ENCODE peak calls at places on chromosomes 1 and 21, in seven cellular contexts. One of them, this sample, is unnamed. For H3K36me3, the result is how much of the 10 kb centered on the place peaks cover.

GRCh38 chr1:23868848-23869450 is 859 bp upstream of the FUCA1 start:
- DNase-seq in ovary: no peak
- DNase-seq in mammary epithelial cell: no peak
- DNase-seq in upper lobe of right lung: no peak
- DNase-seq in heart left ventricle: no peak
- DNase-seq in bronchial epithelial cell: no peak
- DNase-seq in kidney: no peak
- DNase-seq in this sample: no peak

GRCh38 chr1:102550729-102551384 is 554.1 kb upstream of the OLFM3 start:
- DNase-seq in upper lobe of right lung: no peak
- DNase-seq in ovary: no peak
- DNase-seq in bronchial epithelial cell: peak
- DNase-seq in heart left ventricle: no peak
- DNase-seq in kidney: no peak
- DNase-seq in mammary epithelial cell: peak
- DNase-seq in this sample: peak

GRCh38 chr1:18972531-18972930 is 16.1 kb upstream of the IFFO2 start:
- DNase-seq in bronchial epithelial cell: no peak
- DNase-seq in heart left ventricle: no peak
- DNase-seq in upper lobe of right lung: no peak
- DNase-seq in ovary: no peak
- DNase-seq in kidney: no peak
- DNase-seq in mammary epithelial cell: peak
- DNase-seq in this sample: peak

GRCh38 chr1:228781161-228781771 is 46.0 kb downstream of the RHOU start:
- DNase-seq in mammary epithelial cell: no peak
- DNase-seq in upper lobe of right lung: no peak
- DNase-seq in kidney: no peak
- DNase-seq in heart left ventricle: no peak
- DNase-seq in bronchial epithelial cell: no peak
- DNase-seq in ovary: no peak
- DNase-seq in this sample: peak

GRCh38 chr21:41283211-41283818 is 33.3 kb upstream of the FAM3B start:
- DNase-seq in heart left ventricle: peak
- DNase-seq in mammary epithelial cell: peak
- DNase-seq in upper lobe of right lung: no peak
- DNase-seq in bronchial epithelial cell: peak
- DNase-seq in kidney: no peak
- DNase-seq in ovary: no peak
- DNase-seq in this sample: peak

GRCh38 chr1:202160377-202160940 is at the start of gene PTPN7:
- DNase-seq in ovary: no peak
- DNase-seq in upper lobe of right lung: peak
- DNase-seq in heart left ventricle: no peak
- DNase-seq in bronchial epithelial cell: peak
- DNase-seq in mammary epithelial cell: no peak
- DNase-seq in kidney: no peak
- DNase-seq in this sample: no peak

GRCh38 chr1:206930210-206930798 is 8.6 kb upstream of the FCMR start:
- DNase-seq in kidney: no peak
- DNase-seq in upper lobe of right lung: no peak
- DNase-seq in mammary epithelial cell: peak
- DNase-seq in bronchial epithelial cell: peak
- DNase-seq in heart left ventricle: no peak
- DNase-seq in ovary: no peak
- DNase-seq in this sample: no peak

GRCh38 chr1:64019818-64020217 is 183.6 kb upstream of the UBE2U start:
- DNase-seq in mammary epithelial cell: peak
- DNase-seq in bronchial epithelial cell: no peak
- DNase-seq in upper lobe of right lung: no peak
- DNase-seq in kidney: no peak
- DNase-seq in ovary: no peak
- DNase-seq in heart left ventricle: no peak
- DNase-seq in this sample: peak

GRCh38 chr1:228842094-228842775 is 107.0 kb downstream of the RHOU start:
- DNase-seq in mammary epithelial cell: peak
- DNase-seq in heart left ventricle: no peak
- DNase-seq in kidney: peak
- DNase-seq in upper lobe of right lung: no peak
- DNase-seq in ovary: peak
- DNase-seq in bronchial epithelial cell: peak
- DNase-seq in this sample: peak

GRCh38 chr1:204188959-204189639 is 7.2 kb downstream of the KISS1 start:
- DNase-seq in bronchial epithelial cell: no peak
- DNase-seq in mammary epithelial cell: no peak
- DNase-seq in kidney: no peak
- DNase-seq in ovary: peak
- DNase-seq in upper lobe of right lung: no peak
- DNase-seq in heart left ventricle: no peak
- DNase-seq in this sample: no peak

GRCh38 chr1:59116920-59117542 is 179.9 kb upstream of the FGGY start:
- DNase-seq in ovary: no peak
- DNase-seq in heart left ventricle: no peak
- DNase-seq in bronchial epithelial cell: peak
- DNase-seq in upper lobe of right lung: no peak
- DNase-seq in mammary epithelial cell: no peak
- DNase-seq in kidney: no peak
- DNase-seq in this sample: peak

GRCh38 chr21:28159396-28159795 is 833.3 kb downstream of the LTN1 start:
- DNase-seq in kidney: no peak
- DNase-seq in ovary: no peak
- DNase-seq in upper lobe of right lung: no peak
- DNase-seq in heart left ventricle: no peak
- DNase-seq in bronchial epithelial cell: no peak
- DNase-seq in mammary epithelial cell: no peak
- DNase-seq in this sample: no peak
- H3K36me3 ChIP-seq in kidney: under half
- H3K36me3 ChIP-seq in ovary: under half
- H3K36me3 ChIP-seq in upper lobe of right lung: under half
- H3K36me3 ChIP-seq in heart left ventricle: under half
- H3K36me3 ChIP-seq in bronchial epithelial cell: under half
- H3K36me3 ChIP-seq in mammary epithelial cell: under half
- H3K36me3 ChIP-seq in this sample: under half

GRCh38 chr1:100597784-100598183 is 59.8 kb downstream of the GPR88 start:
- DNase-seq in heart left ventricle: no peak
- DNase-seq in bronchial epithelial cell: no peak
- DNase-seq in upper lobe of right lung: no peak
- DNase-seq in ovary: no peak
- DNase-seq in mammary epithelial cell: no peak
- DNase-seq in kidney: no peak
- DNase-seq in this sample: peak
- H3K36me3 ChIP-seq in heart left ventricle: under half
- H3K36me3 ChIP-seq in bronchial epithelial cell: under half
- H3K36me3 ChIP-seq in upper lobe of right lung: under half
- H3K36me3 ChIP-seq in ovary: under half
- H3K36me3 ChIP-seq in mammary epithelial cell: under half
- H3K36me3 ChIP-seq in kidney: under half
- H3K36me3 ChIP-seq in this sample: under half

GRCh38 chr1:25576459-25577150 is 33.2 kb downstream of the LDLRAP1 start:
- DNase-seq in mammary epithelial cell: no peak
- DNase-seq in ovary: no peak
- DNase-seq in bronchial epithelial cell: no peak
- DNase-seq in upper lobe of right lung: no peak
- DNase-seq in heart left ventricle: no peak
- DNase-seq in kidney: peak
- DNase-seq in this sample: no peak

GRCh38 chr1:25579947-25580309 is 36.5 kb downstream of the LDLRAP1 start:
- DNase-seq in upper lobe of right lung: no peak
- DNase-seq in heart left ventricle: no peak
- DNase-seq in mammary epithelial cell: no peak
- DNase-seq in bronchial epithelial cell: no peak
- DNase-seq in ovary: no peak
- DNase-seq in kidney: peak
- DNase-seq in this sample: no peak

GRCh38 chr1:25579241-25579946 is 36.0 kb downstream of the LDLRAP1 start:
- DNase-seq in upper lobe of right lung: no peak
- DNase-seq in ovary: no peak
- DNase-seq in kidney: peak
- DNase-seq in mammary epithelial cell: no peak
- DNase-seq in bronchial epithelial cell: no peak
- DNase-seq in heart left ventricle: no peak
- DNase-seq in this sample: no peak

GRCh38 chr1:25575191-25575590 is 31.8 kb downstream of the LDLRAP1 start:
- DNase-seq in kidney: no peak
- DNase-seq in mammary epithelial cell: no peak
- DNase-seq in ovary: no peak
- DNase-seq in upper lobe of right lung: no peak
- DNase-seq in heart left ventricle: no peak
- DNase-seq in bronchial epithelial cell: peak
- DNase-seq in this sample: no peak

DNA sequence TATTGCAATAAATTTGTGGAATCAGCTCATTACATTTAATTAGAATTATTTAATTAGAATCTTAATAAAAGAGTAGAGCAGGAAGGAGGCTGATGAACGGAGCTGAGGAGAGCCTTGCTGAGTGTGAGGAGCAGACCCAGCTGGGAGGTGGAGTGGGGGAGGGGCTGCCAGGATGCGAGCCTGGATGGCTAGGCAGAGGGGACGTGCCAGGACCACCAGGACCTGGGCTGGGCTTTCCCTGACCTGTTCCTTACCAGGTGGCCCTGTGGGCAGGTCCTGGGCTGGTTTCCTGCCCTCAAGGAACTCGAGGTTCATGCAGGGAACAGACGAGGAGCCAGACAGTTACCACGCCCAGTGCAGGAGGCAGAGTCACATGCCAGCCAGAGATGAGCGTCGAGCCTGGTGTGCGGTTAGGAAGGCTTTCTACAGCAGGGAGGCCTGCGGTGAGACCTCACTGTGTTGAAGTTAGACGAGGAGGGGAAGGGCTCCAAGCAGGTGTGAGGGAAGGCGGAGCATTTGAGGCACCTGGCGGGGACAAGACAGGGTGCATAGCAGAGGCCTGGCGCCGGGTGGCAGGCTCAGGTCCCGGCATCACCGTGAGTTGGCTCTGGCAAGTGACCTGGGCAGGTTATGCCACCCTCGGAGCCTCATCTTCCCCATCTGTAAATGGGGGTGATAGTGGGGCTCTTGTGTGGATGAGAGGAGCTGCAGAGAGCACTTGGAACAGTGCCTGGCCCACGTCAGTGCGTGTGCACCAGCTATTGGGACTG is 33.9 kb downstream of the LDLRAP1 start:
- DNase-seq in bronchial epithelial cell: no peak
- DNase-seq in upper lobe of right lung: no peak
- DNase-seq in mammary epithelial cell: no peak
- DNase-seq in ovary: no peak
- DNase-seq in kidney: peak
- DNase-seq in heart left ventricle: no peak
- DNase-seq in this sample: no peak
- H3K36me3 ChIP-seq in bronchial epithelial cell: under half
- H3K36me3 ChIP-seq in upper lobe of right lung: under half
- H3K36me3 ChIP-seq in mammary epithelial cell: under half
- H3K36me3 ChIP-seq in ovary: under half
- H3K36me3 ChIP-seq in kidney: under half
- H3K36me3 ChIP-seq in heart left ventricle: under half
- H3K36me3 ChIP-seq in this sample: under half

GRCh38 chr1:55081905-55082296 is 42.6 kb downstream of the PCSK9 start:
- DNase-seq in bronchial epithelial cell: no peak
- DNase-seq in heart left ventricle: no peak
- DNase-seq in ovary: no peak
- DNase-seq in mammary epithelial cell: no peak
- DNase-seq in upper lobe of right lung: no peak
- DNase-seq in kidney: no peak
- DNase-seq in this sample: no peak
- H3K36me3 ChIP-seq in bronchial epithelial cell: under half
- H3K36me3 ChIP-seq in heart left ventricle: under half
- H3K36me3 ChIP-seq in ovary: under half
- H3K36me3 ChIP-seq in mammary epithelial cell: half or more
- H3K36me3 ChIP-seq in upper lobe of right lung: half or more
- H3K36me3 ChIP-seq in kidney: half or more
- H3K36me3 ChIP-seq in this sample: half or more

DNA sequence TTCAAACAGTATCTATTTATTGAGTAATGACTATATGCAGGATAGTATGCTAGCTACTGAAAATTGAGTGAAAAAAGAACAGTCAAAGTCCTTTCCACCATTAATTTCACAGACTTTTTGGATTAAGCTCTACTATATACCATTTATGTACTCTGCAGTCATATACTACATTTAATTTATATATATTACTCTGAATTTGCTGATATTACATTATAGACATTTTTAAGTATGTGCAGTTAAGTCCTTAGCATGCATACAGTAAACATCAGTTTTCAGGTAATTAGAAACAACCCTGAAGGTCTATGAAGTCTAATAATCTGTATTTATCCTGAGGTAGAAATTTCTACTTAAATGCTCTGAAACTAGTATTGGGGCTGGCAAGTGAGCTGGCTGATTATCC is 18.6 kb downstream of the TRMT1L start:
- DNase-seq in bronchial epithelial cell: no peak
- DNase-seq in upper lobe of right lung: no peak
- DNase-seq in ovary: no peak
- DNase-seq in heart left ventricle: no peak
- DNase-seq in kidney: no peak
- DNase-seq in mammary epithelial cell: no peak
- DNase-seq in this sample: no peak
- H3K36me3 ChIP-seq in bronchial epithelial cell: under half
- H3K36me3 ChIP-seq in upper lobe of right lung: half or more
- H3K36me3 ChIP-seq in ovary: under half
- H3K36me3 ChIP-seq in heart left ventricle: under half
- H3K36me3 ChIP-seq in kidney: under half
- H3K36me3 ChIP-seq in mammary epithelial cell: under half
- H3K36me3 ChIP-seq in this sample: under half

DNA sequence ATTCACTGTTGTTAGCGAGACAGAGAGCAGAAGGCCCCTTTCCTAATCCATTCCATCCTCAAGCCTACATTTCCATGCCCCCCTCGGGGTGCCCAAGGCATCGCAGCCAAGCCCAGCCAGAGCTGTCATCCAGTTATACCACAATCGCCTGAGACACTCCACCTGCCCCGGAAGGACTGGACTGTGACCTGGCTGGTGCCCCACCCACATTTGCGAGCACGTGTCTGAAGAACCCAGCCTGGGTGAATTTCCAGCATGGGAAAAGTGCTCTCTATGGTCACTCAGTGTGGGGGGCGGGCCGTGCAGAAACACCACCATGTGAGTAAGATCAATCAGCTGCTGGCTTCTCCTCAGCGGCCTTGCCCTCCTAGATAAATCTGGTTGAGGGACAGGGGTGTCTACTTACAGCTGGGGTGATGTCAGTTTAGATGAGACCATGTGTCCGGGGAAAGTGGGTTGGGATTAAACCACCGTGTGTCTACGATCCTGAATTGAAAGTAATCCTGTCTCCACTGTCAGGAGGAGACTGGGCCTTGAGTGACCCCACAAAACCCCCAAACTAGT is 44.8 kb downstream of the URB1 start:
- DNase-seq in ovary: no peak
- DNase-seq in upper lobe of right lung: no peak
- DNase-seq in mammary epithelial cell: no peak
- DNase-seq in heart left ventricle: no peak
- DNase-seq in kidney: no peak
- DNase-seq in bronchial epithelial cell: no peak
- DNase-seq in this sample: no peak
- H3K36me3 ChIP-seq in ovary: under half
- H3K36me3 ChIP-seq in upper lobe of right lung: half or more
- H3K36me3 ChIP-seq in mammary epithelial cell: half or more
- H3K36me3 ChIP-seq in heart left ventricle: under half
- H3K36me3 ChIP-seq in kidney: half or more
- H3K36me3 ChIP-seq in bronchial epithelial cell: half or more
- H3K36me3 ChIP-seq in this sample: half or more